ENCODE peak calls at places on chromosomes 1 and 21, in ten cellular contexts. R is GM12865, L is body of pancreas, T is LNCaP clone FGC, P is nephron progenitor cell, D is PC-9, A is hepatocyte, X is IMR-90, N is mucosa of descending colon, S is bronchial epithelial cell. H is an unnamed sample.

GRCh38 chr1:30779294-30780071 is 21.9 kb upstream of the LAPTM5 start:
- DNase-seq in L (peak), S (peak), A (peak), D (peak), R (peak), N (peak), T (no peak), P (peak), X (peak), H (peak)

GRCh38 chr1:218164930-218165686 is 120.0 kb upstream of the RRP15 start:
- DNase-seq in D (no peak), X (no peak), P (peak), R (peak), A (peak), N (peak), L (peak), S (no peak), T (no peak), H (peak)

GRCh38 chr1:234702342-234703000 is 92.5 kb upstream of the IRF2BP2 start:
- DNase-seq in X (no peak), D (no peak), L (no peak), A (no peak), P (no peak), S (no peak), T (no peak), N (no peak), R (no peak), H (no peak)

GRCh38 chr1:117339866-117340357 is 27.3 kb upstream of the MAN1A2 start:
- DNase-seq in X (peak), N (no peak), D (peak), L (peak), T (no peak), R (peak), P (no peak), S (peak), A (peak), H (no peak)

GRCh38 chr1:55310517-55310927 is 95.4 kb upstream of the USP24 start:
- DNase-seq in D (peak), L (no peak), X (peak), P (no peak), A (peak), T (peak), S (peak), R (no peak), N (no peak), H (no peak)

GRCh38 chr21:44078411-44078981 is 28.7 kb upstream of the PWP2 start:
- DNase-seq in A (no peak), N (no peak), S (no peak), T (no peak), X (no peak), P (no peak), L (no peak), D (no peak), R (no peak), H (no peak)

GRCh38 chr1:152047607-152047953 is 10.8 kb upstream of the S100A11 start:
- DNase-seq in D (peak), X (peak), A (no peak), P (peak), R (no peak), T (peak), S (peak), L (peak), N (no peak), H (no peak)

GRCh38 chr1:4562321-4562720 is 92.1 kb upstream of the AJAP1 start:
- DNase-seq in A (no peak), N (no peak), L (no peak), P (no peak), S (no peak), R (no peak), T (no peak), X (no peak), D (no peak), H (no peak)

GRCh38 chr1:109882288-109883245 is 28.1 kb upstream of the CSF1 start:
- DNase-seq in P (no peak), D (no peak), N (no peak), L (no peak), T (no peak), R (no peak), A (no peak), S (no peak), X (no peak), H (no peak)

GRCh38 chr1:66931548-66932124 is 6.8 kb downstream of the MIER1 start:
- DNase-seq in X (no peak), R (peak), D (no peak), S (no peak), N (no peak), P (no peak), T (no peak), L (no peak), A (no peak), H (no peak)

GRCh38 chr1:66929691-66929998 is 4.9 kb downstream of the MIER1 start:
- DNase-seq in N (no peak), R (no peak), S (no peak), T (no peak), X (no peak), D (no peak), P (no peak), A (no peak), L (no peak), H (no peak)

GRCh38 chr1:66930823-66931174 is 6.0 kb downstream of the MIER1 start:
- DNase-seq in R (no peak), A (no peak), X (no peak), P (no peak), S (no peak), L (no peak), N (no peak), T (no peak), D (no peak), H (no peak)

GRCh38 chr1:66929289-66929688 is 4.5 kb downstream of the MIER1 start:
- DNase-seq in R (no peak), D (no peak), P (no peak), L (no peak), A (no peak), X (no peak), T (no peak), N (no peak), S (no peak), H (no peak)

DNA sequence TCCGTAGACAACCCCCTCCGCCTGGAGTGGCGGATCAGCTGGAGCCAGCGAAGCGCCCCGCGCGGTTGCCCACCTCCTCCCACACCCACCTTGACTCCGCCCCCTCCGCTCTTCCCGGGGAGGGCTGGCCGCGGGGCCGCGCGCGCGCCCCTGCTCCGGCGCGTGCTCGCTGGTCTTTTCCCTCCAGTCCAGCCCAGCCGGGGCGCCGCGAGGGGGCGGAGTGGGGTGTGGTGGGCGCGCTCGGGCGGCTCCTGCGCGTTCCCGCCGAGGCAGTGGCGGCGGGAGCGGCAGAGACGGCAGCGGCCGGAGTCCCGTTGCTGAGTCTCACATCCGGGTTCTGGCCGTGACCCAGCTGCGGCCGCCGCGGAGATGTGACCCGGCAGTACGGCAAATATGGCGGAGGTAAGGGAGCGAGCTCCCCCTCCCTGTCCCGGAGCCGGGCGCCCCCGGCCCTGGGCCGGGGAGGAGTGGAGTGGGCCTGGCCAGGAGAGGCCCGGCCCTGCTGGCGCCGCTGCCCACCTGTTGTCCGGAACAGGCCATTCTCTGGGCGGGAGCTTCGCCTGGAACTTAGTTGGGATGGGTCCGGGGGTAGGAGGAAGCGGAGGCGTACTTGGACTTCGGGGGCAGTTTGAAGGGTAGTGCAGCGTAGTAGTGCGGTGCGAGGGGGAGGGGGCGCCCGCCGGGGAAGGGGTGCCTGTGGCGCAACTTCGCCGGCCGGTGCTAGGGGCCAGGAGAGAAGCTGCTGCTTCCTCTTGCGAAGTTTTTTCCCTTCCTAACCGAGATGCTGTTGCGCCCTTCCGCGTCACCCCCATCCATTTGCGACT is 5.4 kb downstream of the MIER1 start:
- DNase-seq in N (peak), S (peak), D (peak), A (peak), X (peak), L (peak), T (no peak), P (peak), R (peak), H (peak)
- TF ChIP-seq CTCF in N (peak), S (peak), D (no peak), A (peak), X (peak), L (peak), T (peak), P (no peak), R (peak), H (peak)

GRCh38 chr1:44030606-44031050 is 634 bp downstream of the SLC6A9 start:
- DNase-seq in X (peak), R (peak), A (peak), P (peak), T (no peak), D (no peak), L (peak), N (no peak), S (no peak), H (peak)
- TF ChIP-seq CTCF in X (peak), R (peak), A (peak), P (peak), T (peak), D (no peak), L (no peak), N (no peak), S (peak), H (no peak)

GRCh38 chr21:37874904-37875780 is 41.1 kb downstream of the KCNJ6 start:
- DNase-seq in N (no peak), D (no peak), L (no peak), X (no peak), P (no peak), A (no peak), R (peak), T (no peak), S (no peak), H (peak)

GRCh38 chr21:37870229-37870628 is 46.0 kb downstream of the KCNJ6 start:
- DNase-seq in A (no peak), P (no peak), R (no peak), D (no peak), N (no peak), T (no peak), S (no peak), X (no peak), L (no peak), H (no peak)

GRCh38 chr21:37874481-37874880 is 41.8 kb downstream of the KCNJ6 start:
- DNase-seq in P (no peak), L (no peak), D (no peak), A (no peak), R (no peak), X (no peak), N (no peak), T (no peak), S (no peak), H (no peak)

GRCh38 chr21:37871121-37871862 is 45.0 kb downstream of the KCNJ6 start:
- DNase-seq in N (no peak), T (no peak), P (no peak), X (peak), L (no peak), S (peak), R (no peak), A (no peak), D (no peak), H (no peak)

GRCh38 chr21:37873655-37874054 is 42.6 kb downstream of the KCNJ6 start:
- DNase-seq in P (no peak), N (no peak), D (no peak), S (no peak), A (peak), R (no peak), X (peak), T (no peak), L (no peak), H (no peak)
- TF ChIP-seq CTCF in P (no peak), N (no peak), D (no peak), S (no peak), A (peak), R (no peak), X (peak), T (peak), L (no peak), H (no peak)

GRCh38 chr21:34073032-34073748 is at the start of the genes MRPS6 and SLC5A3:
- DNase-seq in R (peak), X (peak), T (peak), L (peak), N (peak), P (peak), A (peak), S (peak), D (peak), H (peak)
- TF ChIP-seq CTCF in R (no peak), X (peak), T (peak), L (no peak), N (no peak), P (no peak), A (peak), S (no peak), D (no peak), H (peak)

GRCh38 chr1:247487057-247487456 is 29.2 kb upstream of the OR2B11 start:
- DNase-seq in X (peak), P (peak), S (peak), N (no peak), L (no peak), R (peak), D (peak), T (peak), A (peak), H (no peak)
- TF ChIP-seq CTCF in X (peak), P (peak), S (peak), N (peak), L (no peak), R (peak), D (peak), T (peak), A (peak), H (peak)

H was measured in glutamatergic neuron.